ENCODE peak calls at places on chromosomes 11 and 22, in ten cellular contexts. D is dorsolateral prefrontal cortex, J is D341Med, O is mammary epithelial cell, F is smooth muscle cell of the brain vasculature, W is GM20000, B is NCI-H345, T is NB4, R is mucosa of gallbladder, A is neural crest cell. I is an unnamed sample.

GRCh38 chr22:31846161-31847115 is 92.6 kb downstream of the DEPDC5 start:
- DNase-seq in B (no peak), F (no peak), W (peak), T (peak), A (peak), O (no peak), J (no peak), R (no peak), D (no peak), I (peak)

GRCh38 chr11:8382436-8383053 is 118.9 kb upstream of the LMO1 start:
- DNase-seq in A (no peak), D (no peak), O (peak), W (no peak), B (no peak), R (no peak), F (no peak), J (no peak), T (no peak), I (no peak)

GRCh38 chr11:65316311-65316978 is 1.8 kb downstream of the CDC42EP2 start:
- DNase-seq in T (peak), R (peak), F (no peak), O (peak), D (no peak), J (no peak), W (no peak), A (no peak), B (no peak), I (no peak)

GRCh38 chr11:63552921-63553320 is 10.3 kb downstream of the PLAAT2 start:
- DNase-seq in O (no peak), R (no peak), D (no peak), T (no peak), F (no peak), W (no peak), J (no peak), A (no peak), B (no peak), I (no peak)

GRCh38 chr11:134630896-134631295 is 218.9 kb upstream of the B3GAT1 start:
- DNase-seq in W (no peak), A (no peak), J (no peak), F (no peak), B (peak), D (peak), R (no peak), T (no peak), O (no peak), I (no peak)

GRCh38 chr22:19599626-19600243 is 75.5 kb upstream of the CLDN5 start:
- DNase-seq in B (no peak), R (no peak), O (no peak), F (no peak), J (no peak), T (no peak), W (no peak), D (no peak), A (no peak), I (no peak)

GRCh38 chr11:108975641-108976071 is 310.8 kb downstream of the DDX10 start:
- DNase-seq in F (no peak), D (no peak), A (no peak), J (peak), W (no peak), O (no peak), T (no peak), R (no peak), B (peak), I (no peak)

GRCh38 chr11:112785104-112785503 is 176.1 kb upstream of the NCAM1 start:
- DNase-seq in F (no peak), O (no peak), R (no peak), D (no peak), J (no peak), W (no peak), A (no peak), B (no peak), T (no peak), I (no peak)

GRCh38 chr22:19758896-19759458 is 1.6 kb upstream of the TBX1 start:
- DNase-seq in J (no peak), W (peak), T (no peak), A (no peak), D (no peak), O (no peak), R (no peak), F (no peak), B (no peak), I (no peak)

GRCh38 chr11:1442163-1442562 is 44.4 kb downstream of the MOB2 start:
- DNase-seq in D (no peak), T (no peak), O (no peak), W (peak), J (no peak), F (no peak), B (no peak), A (peak), R (no peak), I (no peak)

GRCh38 chr11:65213322-65214211 is 31.8 kb downstream of the CAPN1 start:
- DNase-seq in D (no peak), W (no peak), R (no peak), O (no peak), B (peak), J (no peak), A (no peak), T (peak), F (no peak), I (no peak)

GRCh38 chr22:49212466-49212865 is 615.2 kb downstream of the BRD1 start:
- DNase-seq in R (no peak), O (no peak), T (no peak), J (no peak), F (no peak), B (no peak), A (no peak), W (no peak), D (peak), I (no peak)